ENCODE peak calls at places on chromosomes 2 and 18, in five cellular contexts. T is GM23248, R is neural progenitor cell, M is SK-N-SH, Y is OCI-LY7. S is an unnamed sample.

GRCh38 chr2:130825231-130825971 is 11.3 kb upstream of the ARHGEF4 start:
- DNase-seq in T (no peak), R (no peak), M (no peak), Y (no peak), S (no peak)

GRCh38 chr18:40926679-40927078 is 1028.4 kb upstream of the PIK3C3 start:
- DNase-seq in T (no peak), R (no peak), M (peak), Y (no peak), S (no peak)

GRCh38 chr18:79191418-79191817 is 122.2 kb downstream of the ATP9B start:
- DNase-seq in T (no peak), R (no peak), M (no peak), Y (no peak), S (no peak)

GRCh38 chr2:26464390-26465265 is 13.3 kb downstream of the OTOF start:
- DNase-seq in T (no peak), R (no peak), M (peak), Y (no peak), S (no peak)

GRCh38 chr2:137938204-137938603 is 26.1 kb upstream of the HNMT start:
- DNase-seq in T (peak), R (no peak), M (no peak), Y (no peak), S (no peak)

GRCh38 chr2:241822264-241822623 is 13.3 kb downstream of the NEU4 start:
- DNase-seq in T (no peak), R (no peak), M (no peak), Y (no peak), S (no peak)

GRCh38 chr18:14577971-14578370 is 34.6 kb upstream of the POTEC start:
- DNase-seq in T (no peak), R (no peak), M (no peak), Y (no peak), S (no peak)

GRCh38 chr18:58556333-58557012 is 72.4 kb downstream of the ALPK2 start:
- DNase-seq in T (no peak), R (peak), M (peak), Y (no peak), S (no peak)

DNA sequence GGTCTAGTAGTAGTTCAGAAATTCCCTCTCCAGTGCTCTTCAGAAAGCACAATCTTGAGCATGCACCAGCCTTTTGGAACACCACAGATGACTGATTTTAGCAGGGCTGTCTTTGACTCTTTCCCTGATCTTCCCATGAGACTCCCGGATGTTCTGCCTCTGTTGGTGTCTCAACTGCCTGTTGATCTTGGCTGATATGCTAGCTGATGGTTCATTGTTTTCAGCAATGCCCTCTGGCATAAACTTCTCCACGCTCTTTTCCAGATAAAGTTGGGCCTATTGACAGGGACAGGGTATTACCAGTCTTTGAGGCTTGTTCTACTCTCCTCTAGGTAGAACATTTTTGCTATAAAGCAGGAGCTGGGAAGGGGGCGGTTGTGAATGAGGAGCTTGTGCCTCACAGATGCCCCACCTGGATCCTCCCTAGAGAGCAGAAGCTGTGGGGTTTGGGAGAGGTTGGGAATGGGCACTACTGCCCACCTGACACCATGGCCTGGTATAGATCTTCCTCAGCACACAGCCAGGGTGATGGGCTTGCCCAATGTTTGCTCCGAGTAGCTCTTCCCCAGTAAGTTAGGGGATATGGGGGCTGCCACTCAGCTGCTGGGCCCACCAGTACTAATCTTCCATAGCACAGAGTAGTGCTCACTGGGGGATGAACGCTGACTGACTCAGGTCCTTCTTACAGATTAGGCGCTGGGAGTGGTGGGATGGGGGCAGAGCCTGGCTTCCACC is 111.3 kb downstream of the PTGR3 start:
- DNase-seq in T (no peak), R (no peak), M (no peak), Y (no peak), S (no peak)
- TF ChIP-seq EZH2phosphoT487 in T (no peak), R (no peak), M (no peak), Y (no peak), S (no peak)

GRCh38 chr2:176612736-176613135 is 343.5 kb downstream of the MTX2 start:
- DNase-seq in T (peak), R (no peak), M (no peak), Y (no peak), S (no peak)

GRCh38 chr2:176614930-176615329 is 345.7 kb downstream of the MTX2 start:
- DNase-seq in T (no peak), R (no peak), M (no peak), Y (no peak), S (no peak)

GRCh38 chr2:176619504-176619903 is 350.3 kb downstream of the MTX2 start:
- DNase-seq in T (no peak), R (no peak), M (no peak), Y (no peak), S (no peak)

GRCh38 chr2:176613358-176614032 is 344.3 kb downstream of the MTX2 start:
- DNase-seq in T (peak), R (no peak), M (no peak), Y (no peak), S (no peak)

DNA sequence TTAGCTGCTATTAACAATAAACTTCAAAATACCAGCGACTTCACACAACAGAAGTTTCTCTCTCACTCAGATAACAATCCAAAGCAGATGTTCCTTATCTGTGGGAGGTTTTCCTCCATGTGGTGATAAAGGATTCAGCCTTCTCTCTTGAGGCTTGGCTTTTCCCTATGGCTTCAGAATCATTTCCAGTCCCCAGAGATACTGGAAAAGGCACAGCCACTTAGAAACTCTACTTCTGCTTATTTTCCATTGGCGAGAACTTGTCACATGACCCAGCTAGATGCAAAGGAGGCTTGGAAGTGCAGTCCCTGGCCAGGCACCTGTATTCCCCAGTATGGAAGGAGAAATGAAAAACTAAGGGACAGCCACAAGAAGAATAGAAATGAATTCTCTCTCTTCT is 344.8 kb downstream of the MTX2 start:
- DNase-seq in T (no peak), R (no peak), M (no peak), Y (no peak), S (no peak)
- TF ChIP-seq EZH2phosphoT487 in T (no peak), R (no peak), M (no peak), Y (no peak), S (no peak)

DNA sequence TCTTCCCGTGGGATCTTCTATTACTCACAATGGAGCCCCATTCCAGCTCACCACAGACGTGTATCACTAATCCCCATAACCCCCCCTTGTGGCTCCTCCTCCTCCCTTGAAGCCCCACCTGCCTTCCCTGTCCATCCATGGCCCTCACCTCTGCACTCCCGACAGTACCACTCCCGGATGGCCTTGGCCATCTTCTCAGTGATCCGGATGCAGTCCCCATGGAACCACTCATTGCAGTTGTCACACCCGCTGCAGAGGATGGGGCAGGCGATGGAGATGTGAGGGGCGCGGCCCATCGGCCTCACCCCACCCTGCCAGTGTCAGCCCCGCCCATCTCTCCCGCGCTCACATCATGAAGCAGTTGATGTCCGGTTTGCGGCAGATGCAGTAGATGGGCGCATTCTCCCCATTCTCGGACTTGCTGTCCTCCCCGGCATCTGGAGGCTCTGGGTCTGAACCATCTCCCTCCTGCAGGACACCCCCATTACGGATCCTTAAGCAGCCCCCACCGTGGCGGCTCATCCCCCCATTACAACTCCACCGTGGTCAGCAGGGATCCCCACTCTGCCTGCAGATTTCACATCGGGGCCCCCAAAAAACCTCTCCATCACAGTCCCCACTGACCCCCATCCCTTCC is 983 bp downstream of the CXXC1 start:
- DNase-seq in T (peak), R (peak), M (peak), Y (peak), S (peak)
- TF ChIP-seq EZH2phosphoT487 in T (no peak), R (no peak), M (no peak), Y (no peak), S (no peak)

GRCh38 chr2:99072556-99072955 is 69.0 kb upstream of the C2orf15 start:
- DNase-seq in T (no peak), R (no peak), M (no peak), Y (no peak), S (no peak)
- TF ChIP-seq EZH2phosphoT487 in T (no peak), R (no peak), M (no peak), Y (no peak), S (no peak)

GRCh38 chr2:50291535-50291934 is 740.4 kb downstream of the NRXN1 start:
- DNase-seq in T (no peak), R (no peak), M (no peak), Y (no peak), S (no peak)
- TF ChIP-seq EZH2phosphoT487 in T (no peak), R (no peak), M (no peak), Y (no peak), S (no peak)

GRCh38 chr2:149994057-149994728 is 406.6 kb upstream of the MMADHC start:
- DNase-seq in T (peak), R (no peak), M (no peak), Y (no peak), S (peak)
- TF ChIP-seq EZH2phosphoT487 in T (peak), R (no peak), M (no peak), Y (no peak), S (no peak)

GRCh38 chr18:49878567-49878966 is 65.2 kb upstream of the ACAA2 start:
- DNase-seq in T (peak), R (no peak), M (no peak), Y (no peak), S (no peak)

GRCh38 chr18:49878996-49879585 is 65.8 kb upstream of the ACAA2 start:
- DNase-seq in T (peak), R (no peak), M (no peak), Y (no peak), S (no peak)

GRCh38 chr18:49884465-49884864 is 71.1 kb upstream of the ACAA2 start:
- DNase-seq in T (no peak), R (no peak), M (no peak), Y (no peak), S (no peak)

GRCh38 chr18:49878015-49878414 is 64.7 kb upstream of the ACAA2 start:
- DNase-seq in T (no peak), R (no peak), M (no peak), Y (no peak), S (no peak)

GRCh38 chr18:49880656-49881055 is 67.3 kb upstream of the ACAA2 start:
- DNase-seq in T (no peak), R (no peak), M (no peak), Y (no peak), S (no peak)
- TF ChIP-seq EZH2phosphoT487 in T (no peak), R (no peak), M (no peak), Y (no peak), S (no peak)

GRCh38 chr2:176852667-176853066 is 359.9 kb upstream of the HNRNPA3 start:
- DNase-seq in T (no peak), R (no peak), M (no peak), Y (no peak), S (no peak)
- TF ChIP-seq EZH2phosphoT487 in T (no peak), R (no peak), M (no peak), Y (no peak), S (no peak)

DNA sequence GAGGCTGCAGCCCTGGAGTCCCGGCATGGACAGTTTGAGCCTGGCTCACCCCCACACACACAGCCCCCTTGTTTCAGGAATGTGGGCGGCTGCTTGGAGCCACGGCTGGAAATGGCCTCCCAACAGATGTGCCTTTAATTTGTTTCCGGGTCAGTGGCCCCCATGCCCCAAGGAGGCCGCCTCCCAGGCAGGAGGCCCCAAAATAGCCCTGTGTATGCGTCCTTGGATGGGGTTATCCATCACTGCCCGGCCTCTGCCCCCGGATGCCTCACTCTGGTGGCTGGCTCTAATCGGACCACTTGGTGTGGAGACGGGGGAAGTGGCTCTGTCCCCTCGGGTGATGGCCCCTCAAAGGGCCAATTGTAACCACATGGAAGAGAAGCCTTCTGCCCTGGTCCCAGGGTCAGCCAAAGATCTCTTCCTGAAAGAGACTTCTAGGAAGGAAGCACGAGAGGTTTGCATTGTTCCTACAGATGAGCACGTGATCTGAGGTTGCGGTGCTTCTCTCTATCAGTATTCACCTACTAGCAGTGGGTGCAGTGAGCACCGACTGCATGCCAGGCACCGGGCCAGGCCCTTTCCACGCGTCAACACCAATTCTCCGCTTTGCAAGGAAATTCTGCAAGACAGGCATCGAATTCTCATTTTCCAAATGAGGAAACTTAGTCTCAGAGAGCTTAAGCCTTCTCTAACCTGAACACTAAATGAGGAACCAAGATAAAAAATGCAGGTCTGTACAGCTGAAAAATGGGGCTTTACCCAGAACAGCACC is 151.7 kb upstream of the MYCN start:
- DNase-seq in T (no peak), R (peak), M (no peak), Y (no peak), S (no peak)
- TF ChIP-seq EZH2phosphoT487 in T (no peak), R (no peak), M (no peak), Y (no peak), S (no peak)

S was measured in HCT116.